ENCODE peak calls at places on chromosomes 4 and X, in four cellular contexts. P is H9, R is H1, N is trophoblast cell. E is an unnamed sample.

GRCh38 chr4:106603471-106603870 is 234.9 kb upstream of the GIMD1 start:
- DNase-seq in P (no peak), R (no peak), N (no peak), E (no peak)

GRCh38 chr4:158314756-158315487 is 104.6 kb downstream of the TMEM144 start:
- DNase-seq in P (no peak), R (no peak), N (peak; percentile 88), E (no peak)

GRCh38 chr4:188822698-188823097 is 683.5 kb downstream of the TRIML1 start:
- DNase-seq in P (peak; percentile 82), R (peak; percentile 67), N (peak; percentile 23), E (peak; percentile 88)

GRCh38 chrX:43005561-43005960 is 227.6 kb upstream of the PPP1R2C start:
- DNase-seq in P (peak; percentile 39), R (no peak), N (no peak), E (peak; percentile 73)

GRCh38 chrX:41491267-41492004 is 44.3 kb downstream of the NYX start:
- DNase-seq in P (peak; percentile 61), R (no peak), N (peak; percentile 84), E (peak; percentile 93)

GRCh38 chrX:38220024-38220935 is at the start of gene SRPX:
- DNase-seq in P (peak; percentile 53), R (peak; percentile 54), N (peak; percentile 48), E (peak; percentile 77)

GRCh38 chr4:8646296-8647093 is 53.9 kb downstream of the CPZ start:
- DNase-seq in P (no peak), R (no peak), N (no peak), E (no peak)

GRCh38 chr4:138645289-138645688 is 370.3 kb upstream of the NOCT start:
- DNase-seq in P (no peak), R (no peak), N (peak; percentile 40), E (no peak)

GRCh38 chr4:65341557-65341956 is 328.7 kb downstream of the EPHA5 start:
- DNase-seq in P (no peak), R (no peak), N (no peak), E (no peak)

GRCh38 chr4:5707366-5708133 is 809 bp downstream of the EVC2 start:
- DNase-seq in P (no peak), R (no peak), N (no peak), E (no peak)

GRCh38 chr4:4860803-4861591 is 1.5 kb downstream of the MSX1 start:
- DNase-seq in P (no peak), R (peak; percentile 68), N (no peak), E (peak; percentile 64)

GRCh38 chr4:145557720-145558119 is 61.5 kb upstream of the MMAA start:
- DNase-seq in P (peak; percentile 73), R (peak; percentile 69), N (peak; percentile 72), E (peak; percentile 78)

GRCh38 chrX:33198561-33199279 is 12.6 kb downstream of the DMD start:
- DNase-seq in P (no peak), R (no peak), N (no peak), E (peak; percentile 12)

GRCh38 chr4:10482913-10483312 is 25.7 kb upstream of the ZNF518B start:
- DNase-seq in P (no peak), R (no peak), N (no peak), E (no peak)

GRCh38 chr4:15362541-15362940 is 65.3 kb upstream of the C1QTNF7 start:
- DNase-seq in P (no peak), R (no peak), N (no peak), E (no peak)

GRCh38 chr4:72418458-72418857 is 150.6 kb downstream of the ADAMTS3 start:
- DNase-seq in P (no peak), R (no peak), N (no peak), E (no peak)

GRCh38 chrX:63349307-63349706 is 1.8 kb downstream of the SPIN4 start:
- DNase-seq in P (no peak), R (no peak), N (no peak), E (peak; percentile 44)

GRCh38 chr4:93475730-93476129 is 352.8 kb upstream of the ATOH1 start:
- DNase-seq in P (no peak), R (no peak), N (no peak), E (no peak)

GRCh38 chr4:47054130-47054529 is 22.8 kb downstream of the GABRB1 start:
- DNase-seq in P (no peak), R (no peak), N (no peak), E (no peak)

GRCh38 chr4:42371306-42372063 is 25.8 kb upstream of the SHISA3 start:
- DNase-seq in P (no peak), R (no peak), N (peak; percentile 41), E (peak; percentile 51)

GRCh38 chr4:145861331-145862318 is 77.0 kb downstream of the ZNF827 start:
- DNase-seq in P (peak; percentile 36), R (no peak), N (no peak), E (no peak)

GRCh38 chrX:30533261-30533660 is 44.3 kb downstream of the TASL start:
- DNase-seq in P (no peak), R (no peak), N (peak; percentile 20), E (no peak)

GRCh38 chrX:106698693-106699092 is 27.8 kb upstream of the RNF128 start:
- DNase-seq in P (no peak), R (no peak), N (no peak), E (no peak)

DNA sequence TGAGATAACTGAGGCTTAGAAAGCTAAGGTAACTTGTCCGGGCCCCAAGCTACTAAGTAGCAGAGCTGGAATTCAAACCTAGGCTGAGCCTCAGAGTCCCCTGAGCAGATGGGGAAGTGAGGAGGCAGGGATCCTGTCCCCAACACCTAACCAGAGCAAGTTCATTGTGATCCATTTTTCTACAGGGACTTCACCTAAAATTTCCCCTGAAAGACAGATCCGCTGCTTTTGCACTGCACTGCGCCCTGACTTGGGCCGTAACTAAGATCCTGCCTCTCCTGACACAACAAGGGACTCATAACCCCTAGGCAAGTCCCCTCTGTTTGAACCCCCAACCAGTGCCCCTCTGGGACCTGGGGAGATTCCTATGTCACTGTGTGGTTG is 25.6 kb upstream of the MTM1 start:
- DNase-seq in P (no peak), R (no peak), N (no peak), E (no peak)
- H3K4ac ChIP-seq in P (no peak overlapping the region), R (no peak overlapping the region), N (no peak overlapping the region), E (no peak overlapping the region)

GRCh38 chr4:182823576-182823975 is 93.6 kb downstream of the DCTD start:
- DNase-seq in P (no peak), R (no peak), N (no peak), E (no peak)
- H3K4me1 ChIP-seq in P (no peaks in the 10 kb centered on the region), R (no peaks in the 10 kb centered on the region), N (no peaks in the 10 kb centered on the region), E (no peaks in the 10 kb centered on the region)

GRCh38 chr4:99824070-99824599 is 7.5 kb downstream of the DAPP1 start:
- DNase-seq in P (no peak), R (no peak), N (no peak), E (no peak)

GRCh38 chr4:99825272-99825671 is 8.6 kb downstream of the DAPP1 start:
- DNase-seq in P (no peak), R (no peak), N (peak; percentile 91), E (no peak)

GRCh38 chr4:99828477-99828876 is 11.8 kb downstream of the DAPP1 start:
- DNase-seq in P (no peak), R (no peak), N (peak; percentile 82), E (no peak)

GRCh38 chr4:99826016-99826415 is 9.4 kb downstream of the DAPP1 start:
- DNase-seq in P (no peak), R (no peak), N (peak; percentile 19), E (no peak)

GRCh38 chr4:99827857-99828256 is 11.2 kb downstream of the DAPP1 start:
- DNase-seq in P (no peak), R (no peak), N (no peak), E (no peak)
- H3K79me2 ChIP-seq in P (no peaks in the 10 kb centered on the region), R (no peaks in the 10 kb centered on the region), N (no peaks in the 10 kb centered on the region), E (no peaks in the 10 kb centered on the region)

DNA sequence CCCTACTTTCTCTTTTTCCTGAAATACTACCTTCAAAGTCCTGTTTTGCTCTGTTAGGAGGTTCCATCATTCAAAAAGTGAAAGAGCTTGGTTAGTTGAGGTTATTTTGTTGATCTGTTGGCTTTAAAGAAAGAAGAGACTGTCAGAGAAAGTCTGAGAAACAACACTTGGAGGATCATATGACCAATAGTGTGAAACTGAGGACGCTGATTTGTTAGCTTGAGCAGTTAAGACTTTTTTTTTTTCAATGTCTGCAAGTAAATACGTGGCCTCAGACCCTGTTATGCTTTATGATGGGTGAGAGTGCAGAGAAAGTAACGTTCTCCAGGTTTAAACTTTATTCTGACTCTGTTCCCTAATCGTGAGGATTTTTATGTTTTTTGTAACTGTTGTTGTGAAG is 45.9 kb downstream of the GAB1 start:
- DNase-seq in P (no peak), R (no peak), N (no peak), E (no peak)
- H3K4ac ChIP-seq in P (no peak overlapping the region), R (no peak overlapping the region), N (no peak overlapping the region), E (no peak overlapping the region)

DNA sequence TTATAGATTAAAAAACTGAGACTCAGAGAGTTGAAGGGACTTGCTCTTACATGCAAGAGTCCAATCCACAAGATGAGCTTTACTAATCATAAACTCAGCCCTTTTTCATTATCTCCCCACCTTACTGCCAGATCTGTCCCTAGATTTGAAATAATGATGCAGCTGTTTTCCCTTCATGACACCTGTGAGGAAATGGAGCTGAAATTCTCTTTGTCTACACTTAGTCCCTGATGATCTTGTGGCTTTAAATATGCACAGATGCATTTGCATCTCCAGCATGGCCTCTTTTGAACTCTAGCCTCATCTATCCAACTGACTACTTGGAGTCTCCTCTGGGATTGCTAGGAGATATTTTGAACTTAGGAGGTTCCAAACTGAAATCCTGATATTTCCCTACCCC is 188.9 kb upstream of the AFF2 start:
- DNase-seq in P (no peak), R (no peak), N (no peak), E (no peak)
- H3K4me1 ChIP-seq in P (no peaks in the 10 kb centered on the region), R (no peaks in the 10 kb centered on the region), N (no peaks in the 10 kb centered on the region), E (no peaks in the 10 kb centered on the region)

GRCh38 chrX:155070663-155070974 is 317 bp downstream of the CMC4 start:
- DNase-seq in P (no peak), R (no peak), N (no peak), E (no peak)

GRCh38 chrX:155070975-155071693 is at the start of the genes BRCC3, CMC4 and MTCP1:
- DNase-seq in P (peak; percentile 80), R (peak; percentile 69), N (peak; percentile 83), E (peak; percentile 86)

GRCh38 chrX:155070038-155070437 is 898 bp downstream of the CMC4 start:
- DNase-seq in P (no peak), R (no peak), N (peak; percentile 10), E (no peak)

GRCh38 chrX:155069414-155069813 is 1.5 kb downstream of the CMC4 start:
- DNase-seq in P (no peak), R (no peak), N (no peak), E (no peak)

DNA sequence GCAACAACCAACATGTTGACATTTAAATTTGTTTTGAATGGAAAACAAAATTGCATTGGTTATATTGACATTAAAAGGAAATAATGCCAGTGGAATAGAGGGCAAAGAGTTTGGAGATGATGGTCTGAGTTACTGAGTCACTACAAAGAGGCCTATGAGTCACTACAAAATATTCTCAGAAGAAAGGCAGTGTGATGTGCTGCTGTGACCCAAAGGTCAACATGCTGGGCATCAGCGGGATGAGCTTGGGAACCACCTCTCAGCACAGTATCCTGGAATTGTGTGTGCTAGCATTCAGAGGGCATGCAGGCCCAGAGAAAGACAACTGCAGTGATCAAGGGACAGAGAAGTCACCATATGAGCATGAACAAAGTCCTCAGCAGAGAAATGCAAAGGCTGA is 2.8 kb downstream of the CMC4 start:
- DNase-seq in P (no peak), R (no peak), N (peak; percentile 33), E (no peak)
- H3K79me2 ChIP-seq in P (no peaks in the 10 kb centered on the region), R (peaks cover 16% of the 10 kb centered on the region), N (peaks cover 3% of the 10 kb centered on the region), E (peaks cover 3% of the 10 kb centered on the region)

E was measured in mesendoderm.